ENCODE peak calls at places on chromosomes 12 and 14, in eight cellular contexts. Q is mucosa of gallbladder; L is amniotic epithelial cell; T is ascending aorta; B is activated T-helper 1 cell treated with anti-CD3 and anti-CD28 coated beads, Interleukin-12 subunit alpha, Interleukin-12 subunit beta, Interleukin-2, Interleukin-4 antibody, amounts not matched to agents 30 ng/mL and 10 ng/mL and 1 ng/mL, durations not matched to agents 14 hours and 24 hours and 36 hours; D is Right ventricle myocardium inferior; C is neural crest cell; X is occipital lobe. P is an unnamed sample.

GRCh38 chr12:123367511-123367910 is 2.9 kb upstream of the SBNO1 start:
- DNase-seq in Q (no peak), L (peak), T (no peak), B (no peak), D (no peak), C (no peak), X (no peak), P (no peak)

GRCh38 chr12:89117448-89118034 is 234.8 kb downstream of the DUSP6 start:
- DNase-seq in Q (peak), L (no peak), T (no peak), B (no peak), D (no peak), C (no peak), X (no peak), P (no peak)

GRCh38 chr12:6426882-6427671 is 17.7 kb upstream of the CD27 start:
- DNase-seq in Q (no peak), L (no peak), T (no peak), B (peak), D (no peak), C (no peak), X (no peak), P (no peak)

GRCh38 chr12:7907009-7907408 is 29.0 kb downstream of the SLC2A3 start:
- DNase-seq in Q (peak), L (peak), T (no peak), B (no peak), D (no peak), C (peak), X (no peak), P (no peak)

GRCh38 chr14:23538785-23539184 is 12.8 kb downstream of the ZFHX2 start:
- DNase-seq in Q (no peak), L (peak), T (no peak), B (no peak), D (no peak), C (no peak), X (peak), P (no peak)

GRCh38 chr12:91877022-91877421 is 268.6 kb downstream of the BTG1 start:
- DNase-seq in Q (peak), L (peak), T (peak), B (peak), D (peak), C (no peak), X (no peak), P (no peak)

GRCh38 chr12:111841236-111841749 is 735 bp upstream of the MAPKAPK5 start:
- DNase-seq in Q (no peak), L (no peak), T (no peak), B (no peak), D (no peak), C (no peak), X (no peak), P (no peak)

GRCh38 chr14:78075033-78075432 is 95.1 kb upstream of the NRXN3 start:
- DNase-seq in Q (no peak), L (no peak), T (no peak), B (no peak), D (no peak), C (no peak), X (no peak), P (no peak)

GRCh38 chr14:82595466-82595865 is 1061.8 kb upstream of the SEL1L start:
- DNase-seq in Q (no peak), L (no peak), T (no peak), B (no peak), D (no peak), C (no peak), X (no peak), P (no peak)

GRCh38 chr12:21502164-21502496 is 541 bp downstream of the GOLT1B start:
- DNase-seq in Q (peak), L (peak), T (no peak), B (peak), D (no peak), C (no peak), X (peak), P (no peak)

GRCh38 chr14:103109789-103110415 is 13.4 kb upstream of the TNFAIP2 start:
- DNase-seq in Q (no peak), L (peak), T (no peak), B (no peak), D (no peak), C (no peak), X (no peak), P (no peak)

GRCh38 chr12:94148841-94149780 is 734 bp downstream of the PLXNC1 start:
- DNase-seq in Q (no peak), L (no peak), T (no peak), B (peak), D (peak), C (no peak), X (peak), P (no peak)

GRCh38 chr12:59737725-59738463 is 142.1 kb downstream of the SLC16A7 start:
- DNase-seq in Q (no peak), L (no peak), T (no peak), B (no peak), D (no peak), C (no peak), X (no peak), P (no peak)

GRCh38 chr14:76125506-76125905 is 26.2 kb upstream of the GPATCH2L start:
- DNase-seq in Q (no peak), L (no peak), T (no peak), B (no peak), D (no peak), C (no peak), X (no peak), P (no peak)

GRCh38 chr14:92340938-92341337 is 18.0 kb downstream of the SLC24A4 start:
- DNase-seq in Q (no peak), L (no peak), T (no peak), B (no peak), D (no peak), C (no peak), X (peak), P (no peak)

GRCh38 chr14:55807059-55807499 is 227.1 kb downstream of the KTN1 start:
- DNase-seq in Q (peak), L (peak), T (peak), B (peak), D (peak), C (no peak), X (no peak), P (no peak)

GRCh38 chr14:57712101-57712500 is 153.8 kb downstream of the SLC35F4 start:
- DNase-seq in Q (no peak), L (no peak), T (no peak), B (no peak), D (no peak), C (no peak), X (no peak), P (no peak)

GRCh38 chr12:24840046-24840800 is 108.7 kb downstream of the BCAT1 start:
- DNase-seq in Q (no peak), L (peak), T (no peak), B (no peak), D (no peak), C (no peak), X (no peak), P (no peak)

GRCh38 chr14:74085047-74085637 is 386 bp downstream of the LIN52 start:
- DNase-seq in Q (no peak), L (peak), T (no peak), B (no peak), D (no peak), C (no peak), X (no peak), P (no peak)

GRCh38 chr14:45526715-45527549 is 273.9 kb upstream of the MIS18BP1 start:
- DNase-seq in Q (no peak), L (no peak), T (no peak), B (no peak), D (no peak), C (peak), X (no peak), P (no peak)

GRCh38 chr14:102778616-102779351 is 1.5 kb downstream of the TRAF3 start:
- DNase-seq in Q (no peak), L (no peak), T (no peak), B (no peak), D (no peak), C (no peak), X (no peak), P (no peak)

GRCh38 chr14:64081174-64081746 is 212.9 kb downstream of the ESR2 start:
- DNase-seq in Q (no peak), L (no peak), T (no peak), B (no peak), D (no peak), C (no peak), X (no peak), P (no peak)

GRCh38 chr14:69711065-69711464 is 55.9 kb upstream of the SRSF5 start:
- DNase-seq in Q (no peak), L (no peak), T (no peak), B (no peak), D (peak), C (no peak), X (peak), P (peak)

GRCh38 chr12:121956041-121956341 is 37.6 kb downstream of the CFAP251 start:
- DNase-seq in Q (no peak), L (no peak), T (no peak), B (no peak), D (no peak), C (no peak), X (no peak), P (no peak)

GRCh38 chr14:83798421-83798820 is 1731.5 kb upstream of the FLRT2 start:
- DNase-seq in Q (no peak), L (no peak), T (no peak), B (no peak), D (no peak), C (no peak), X (no peak), P (no peak)

GRCh38 chr12:132084681-132085635 is 59.2 kb downstream of the DDX51 start:
- DNase-seq in Q (peak), L (peak), T (peak), B (peak), D (peak), C (peak), X (no peak), P (no peak)

GRCh38 chr12:1851126-1851791 is 30.9 kb downstream of the LRTM2 start:
- DNase-seq in Q (no peak), L (peak), T (no peak), B (no peak), D (no peak), C (no peak), X (no peak), P (no peak)

GRCh38 chr12:5830121-5830520 is 114.9 kb downstream of the ANO2 start:
- DNase-seq in Q (no peak), L (no peak), T (no peak), B (no peak), D (no peak), C (no peak), X (no peak), P (no peak)

P was measured in cerebellar nuclear complex.